ENCODE peak calls at places on chromosomes 6 and 20, in six cellular contexts. I, X, T, Y, V and E are unnamed samples.

GRCh38 chr20:24735263-24735662 is 213.8 kb upstream of the CST7 start:
- DNase-seq in I (no peak), X (no peak), T (peak), Y (no peak), V (no peak), E (no peak)

GRCh38 chr6:39530201-39530759 is 194.9 kb downstream of the KIF6 start:
- DNase-seq in I (no peak), X (no peak), T (peak), Y (no peak), V (peak), E (peak)

GRCh38 chr6:106124015-106124414 is 37.9 kb downstream of the PRDM1 start:
- DNase-seq in I (no peak), X (no peak), T (no peak), Y (no peak), V (no peak), E (no peak)

GRCh38 chr6:39961178-39961577 is 26.9 kb upstream of the MOCS1 start:
- DNase-seq in I (no peak), X (no peak), T (peak), Y (no peak), V (no peak), E (peak)

GRCh38 chr6:80454197-80454596 is 347.7 kb downstream of the BCKDHB start:
- DNase-seq in I (no peak), X (peak), T (peak), Y (peak), V (no peak), E (peak)

GRCh38 chr20:25706793-25707192 is 10.1 kb upstream of the ZNF337 start:
- DNase-seq in I (no peak), X (no peak), T (no peak), Y (no peak), V (no peak), E (no peak)

GRCh38 chr20:1369970-1370369 is 22.9 kb downstream of the FKBP1A start:
- DNase-seq in I (no peak), X (no peak), T (no peak), Y (no peak), V (no peak), E (no peak)

GRCh38 chr6:103855750-103856149 is 1004.0 kb downstream of the HACE1 start:
- DNase-seq in I (no peak), X (no peak), T (no peak), Y (no peak), V (no peak), E (no peak)

GRCh38 chr20:59178983-59179595 is 15.5 kb downstream of the ZNF831 start:
- DNase-seq in I (no peak), X (no peak), T (no peak), Y (no peak), V (no peak), E (no peak)

GRCh38 chr6:70395301-70395672 is 18.0 kb upstream of the FAM135A start:
- DNase-seq in I (no peak), X (no peak), T (no peak), Y (no peak), V (no peak), E (no peak)

GRCh38 chr20:13302647-13303425 is 81.8 kb downstream of the ISM1 start:
- DNase-seq in I (no peak), X (peak), T (peak), Y (no peak), V (no peak), E (peak)

GRCh38 chr20:33830371-33830770 is 19.2 kb downstream of the CHMP4B start:
- DNase-seq in I (no peak), X (no peak), T (peak), Y (no peak), V (no peak), E (peak)

GRCh38 chr6:31945507-31946369 is at the start of gene CFB:
- DNase-seq in I (peak), X (no peak), T (peak), Y (peak), V (peak), E (peak)

GRCh38 chr6:127956260-127956888 is 55.5 kb upstream of the THEMIS start:
- DNase-seq in I (no peak), X (peak), T (no peak), Y (no peak), V (no peak), E (peak)

GRCh38 chr6:41428995-41429417 is 93.6 kb downstream of the NCR2 start:
- DNase-seq in I (peak), X (no peak), T (peak), Y (no peak), V (peak), E (peak)

GRCh38 chr20:57768519-57768918 is 58.7 kb upstream of the PMEPA1 start:
- DNase-seq in I (no peak), X (no peak), T (no peak), Y (no peak), V (no peak), E (no peak)

GRCh38 chr6:142275146-142276006 is 26.4 kb upstream of the ADGRG6 start:
- DNase-seq in I (no peak), X (no peak), T (no peak), Y (peak), V (no peak), E (peak)

GRCh38 chr6:84596488-84596887 is 167.9 kb downstream of the TBX18 start:
- DNase-seq in I (no peak), X (no peak), T (no peak), Y (no peak), V (no peak), E (no peak)

GRCh38 chr6:132020138-132020551 is 69.0 kb upstream of the CCN2 start:
- DNase-seq in I (peak), X (no peak), T (peak), Y (no peak), V (peak), E (peak)

GRCh38 chr20:62918137-62918536 is 8.2 kb downstream of the DIDO1 start:
- DNase-seq in I (no peak), X (no peak), T (no peak), Y (no peak), V (no peak), E (no peak)

GRCh38 chr6:133265066-133265465 is 23.9 kb downstream of the EYA4 start:
- DNase-seq in I (no peak), X (no peak), T (no peak), Y (no peak), V (no peak), E (no peak)

GRCh38 chr20:41690702-41691101 is 72.5 kb upstream of the CHD6 start:
- DNase-seq in I (no peak), X (no peak), T (no peak), Y (no peak), V (no peak), E (no peak)

GRCh38 chr6:75620387-75621304 is 19.0 kb downstream of the SENP6 start:
- DNase-seq in I (no peak), X (no peak), T (peak), Y (no peak), V (no peak), E (no peak)

GRCh38 chr20:25197870-25198190 is 2.3 kb downstream of the ENTPD6 start:
- DNase-seq in I (no peak), X (no peak), T (no peak), Y (no peak), V (no peak), E (no peak)

GRCh38 chr20:32448306-32449056 is 90.3 kb downstream of the ASXL1 start:
- DNase-seq in I (no peak), X (no peak), T (no peak), Y (no peak), V (peak), E (no peak)

GRCh38 chr6:94251878-94252277 is 832.5 kb upstream of the EPHA7 start:
- DNase-seq in I (no peak), X (no peak), T (no peak), Y (no peak), V (no peak), E (no peak)

DNA sequence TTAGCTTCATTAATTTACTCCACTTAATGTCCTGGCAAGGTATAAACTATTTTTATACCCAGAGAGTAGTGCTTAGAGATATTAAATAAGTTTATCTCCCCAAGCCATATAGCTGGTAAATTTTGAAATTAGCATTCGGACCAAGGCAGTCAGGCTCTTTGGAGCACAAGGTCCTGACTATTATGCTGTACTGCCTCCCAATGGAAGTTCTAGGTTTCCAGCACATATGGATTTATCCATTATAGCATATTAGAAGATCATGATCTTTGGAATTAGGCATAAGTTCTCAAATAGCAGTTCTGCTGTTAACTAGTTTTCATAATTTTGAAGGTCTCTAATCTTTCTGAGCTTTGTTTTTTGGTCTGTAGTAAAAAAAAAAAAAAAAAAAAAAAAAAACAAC is 835.3 kb upstream of the EPHA7 start:
- DNase-seq in I (no peak), X (no peak), T (peak), Y (no peak), V (no peak), E (no peak)
- TF ChIP-seq CTCF in I (no peak), X (no peak), T (peak), Y (peak), V (no peak), E (no peak)

GRCh38 chr6:151974061-151974617 is 166.7 kb downstream of the ESR1 start:
- DNase-seq in I (no peak), X (no peak), T (no peak), Y (no peak), V (no peak), E (no peak)
- H3K4me3 ChIP-seq in I (no peak), X (no peak), T (no peak), Y (no peak), V (no peak), E (no peak)

GRCh38 chr6:6806793-6807518 is 218.4 kb downstream of the LY86 start:
- DNase-seq in I (no peak), X (no peak), T (peak), Y (no peak), V (no peak), E (peak)

GRCh38 chr6:6801002-6801329 is 212.4 kb downstream of the LY86 start:
- DNase-seq in I (no peak), X (no peak), T (no peak), Y (no peak), V (no peak), E (no peak)

GRCh38 chr6:6801635-6802218 is 213.2 kb downstream of the LY86 start:
- DNase-seq in I (no peak), X (no peak), T (no peak), Y (no peak), V (no peak), E (no peak)

GRCh38 chr6:6804843-6805680 is 216.5 kb downstream of the LY86 start:
- DNase-seq in I (no peak), X (no peak), T (no peak), Y (no peak), V (no peak), E (no peak)

DNA sequence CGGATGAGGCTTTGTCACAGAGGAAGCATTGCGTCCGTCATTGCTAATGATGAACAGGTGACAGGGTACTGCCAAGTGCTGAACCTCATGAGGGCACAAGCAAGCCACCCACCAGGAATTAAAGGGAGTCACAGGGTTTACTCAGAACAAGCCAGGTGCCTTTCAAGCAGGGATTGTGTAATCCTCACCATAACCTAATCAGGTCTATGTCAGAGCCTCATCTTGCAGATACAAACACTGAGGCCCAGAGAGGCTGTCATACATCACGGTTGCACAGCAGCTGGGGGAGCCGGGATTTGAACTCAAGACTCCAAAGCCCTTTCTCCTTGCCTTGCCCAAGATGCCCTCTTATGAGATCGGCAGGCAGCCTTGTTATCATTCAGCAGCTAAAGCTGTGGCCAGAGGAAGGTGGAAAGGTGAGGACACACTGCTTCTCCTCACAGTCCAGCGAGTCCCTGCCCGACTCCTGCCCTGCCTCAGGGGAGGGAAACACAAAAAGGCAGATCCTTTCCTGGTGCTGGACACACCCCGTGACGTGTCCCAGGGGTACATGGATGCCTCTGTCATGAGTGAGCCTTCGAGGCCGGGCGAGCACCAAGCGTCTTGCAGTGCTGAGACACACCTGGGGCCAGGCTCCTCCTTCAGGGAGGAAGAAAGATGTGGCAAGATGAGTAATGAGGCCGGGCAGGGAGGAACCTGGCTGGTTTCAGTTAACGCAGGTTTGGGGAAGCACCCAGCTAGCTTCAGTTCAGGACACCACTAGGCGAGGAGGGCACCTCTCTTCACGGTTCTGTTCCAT is 214.9 kb downstream of the LY86 start:
- DNase-seq in I (no peak), X (peak), T (no peak), Y (peak), V (no peak), E (no peak)
- TF ChIP-seq CTCF in I (no peak), X (no peak), T (no peak), Y (no peak), V (no peak), E (no peak)

GRCh38 chr6:110190726-110191125 is 10.5 kb downstream of the CDC40 start:
- DNase-seq in I (no peak), X (no peak), T (no peak), Y (no peak), V (no peak), E (no peak)

GRCh38 chr6:110196874-110197273 is 16.6 kb downstream of the CDC40 start:
- DNase-seq in I (no peak), X (no peak), T (no peak), Y (no peak), V (no peak), E (no peak)

GRCh38 chr6:110195639-110196038 is 15.4 kb downstream of the CDC40 start:
- DNase-seq in I (no peak), X (no peak), T (no peak), Y (no peak), V (no peak), E (no peak)

GRCh38 chr6:110188791-110189190 is 8.6 kb downstream of the CDC40 start:
- DNase-seq in I (no peak), X (no peak), T (no peak), Y (no peak), V (no peak), E (no peak)

DNA sequence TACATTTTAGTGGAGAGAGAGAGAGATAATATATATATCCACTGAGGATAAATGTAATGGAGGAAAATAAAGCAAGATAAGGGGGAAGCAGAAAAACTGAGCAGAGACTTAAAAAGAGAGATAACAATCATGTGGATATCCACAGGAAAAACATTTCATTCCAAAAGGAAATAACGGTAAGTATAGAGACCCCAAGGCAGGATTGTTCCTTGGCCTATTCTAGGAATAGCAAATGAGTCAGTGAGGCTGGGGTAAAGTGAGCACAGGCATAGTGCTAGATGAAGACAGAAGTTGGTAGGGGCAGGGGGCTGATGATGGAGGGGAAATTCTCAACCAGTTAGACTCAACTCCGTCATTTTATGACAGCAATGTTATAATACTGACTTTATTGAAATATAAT is 11.2 kb downstream of the CDC40 start:
- DNase-seq in I (no peak), X (no peak), T (no peak), Y (no peak), V (no peak), E (no peak)
- H3K4me3 ChIP-seq in I (no peak), X (no peak), T (no peak), Y (no peak), V (no peak), E (no peak)

GRCh38 chr6:167350731-167351655 is 26.1 kb downstream of the TTLL2 start:
- DNase-seq in I (peak), X (peak), T (peak), Y (peak), V (peak), E (peak)
- TF ChIP-seq CTCF in I (peak), X (peak), T (peak), Y (peak), V (peak), E (peak)

GRCh38 chr6:2858678-2859324 is 17.1 kb upstream of the SERPINB1 start:
- DNase-seq in I (no peak), X (no peak), T (no peak), Y (no peak), V (no peak), E (peak)
- H3K4me3 ChIP-seq in I (peak), X (peak), T (no peak), Y (no peak), V (peak), E (no peak)

GRCh38 chr6:76881414-76881813 is 581.9 kb downstream of the HTR1B start:
- DNase-seq in I (no peak), X (no peak), T (peak), Y (no peak), V (no peak), E (peak)

GRCh38 chr6:76876922-76877553 is 586.3 kb downstream of the HTR1B start:
- DNase-seq in I (no peak), X (no peak), T (peak), Y (peak), V (no peak), E (peak)
- TF ChIP-seq CTCF in I (no peak), X (peak), T (peak), Y (peak), V (no peak), E (peak)

GRCh38 chr20:49748525-49748838 is 34.8 kb upstream of the B4GALT5 start:
- DNase-seq in I (no peak), X (no peak), T (no peak), Y (no peak), V (no peak), E (no peak)

GRCh38 chr20:49751397-49751735 is 37.7 kb upstream of the B4GALT5 start:
- DNase-seq in I (peak), X (no peak), T (peak), Y (no peak), V (no peak), E (peak)

GRCh38 chr20:49752504-49752903 is 38.8 kb upstream of the B4GALT5 start:
- DNase-seq in I (no peak), X (no peak), T (no peak), Y (no peak), V (no peak), E (no peak)

GRCh38 chr20:49750611-49751396 is 37.1 kb upstream of the B4GALT5 start:
- DNase-seq in I (peak), X (no peak), T (no peak), Y (no peak), V (no peak), E (no peak)

DNA sequence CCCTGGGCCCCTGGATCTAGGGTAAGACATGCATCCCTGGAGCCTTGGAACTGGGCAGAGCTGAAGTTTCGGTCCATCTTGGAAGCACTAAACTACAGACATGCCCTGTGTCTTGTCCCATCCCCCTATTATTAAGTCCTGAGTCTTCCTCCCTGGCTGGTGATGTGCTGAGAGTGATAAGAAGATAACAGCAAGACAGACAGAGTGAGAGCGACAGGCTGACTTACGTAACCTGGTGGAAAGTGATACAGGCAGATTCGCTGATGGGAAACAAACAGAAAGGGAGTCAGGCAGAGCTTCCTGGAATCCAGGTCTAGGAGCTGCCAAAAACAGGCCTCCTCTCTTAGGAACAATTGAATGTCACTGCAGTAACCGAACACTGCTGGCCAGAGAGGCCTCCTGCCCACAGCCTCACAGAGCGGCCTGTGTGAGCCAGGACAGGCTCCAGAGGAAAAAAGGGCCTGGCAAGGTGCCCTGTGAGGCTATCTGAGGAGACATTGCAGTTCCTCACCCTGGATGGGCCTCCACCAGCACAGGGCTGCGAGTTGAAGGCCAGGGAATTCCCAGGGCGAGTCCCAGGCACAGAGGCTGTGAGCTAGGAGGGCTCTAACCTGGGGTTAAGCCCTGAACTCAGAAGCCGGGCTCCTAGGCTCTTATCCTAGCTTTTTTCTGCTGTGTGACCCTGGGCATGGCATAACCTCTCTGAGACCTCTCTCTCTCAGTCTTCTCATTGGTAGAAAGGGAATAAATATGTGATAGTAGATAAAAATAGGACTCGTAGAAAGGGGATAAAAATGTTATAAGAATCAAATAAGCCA is 34.2 kb upstream of the B4GALT5 start:
- DNase-seq in I (peak), X (no peak), T (peak), Y (no peak), V (peak), E (peak)
- H3K4me3 ChIP-seq in I (no peak), X (no peak), T (no peak), Y (no peak), V (no peak), E (no peak)

GRCh38 chr6:156449128-156449527 is 328.1 kb upstream of the ARID1B start:
- DNase-seq in I (no peak), X (no peak), T (no peak), Y (no peak), V (no peak), E (no peak)
- TF ChIP-seq CTCF in I (no peak), X (no peak), T (no peak), Y (no peak), V (no peak), E (no peak)

GRCh38 chr20:23206061-23206460 is 119.9 kb upstream of the CD93 start:
- DNase-seq in I (no peak), X (no peak), T (no peak), Y (no peak), V (no peak), E (no peak)
- H3K4me3 ChIP-seq in I (no peak), X (no peak), T (no peak), Y (no peak), V (no peak), E (no peak)